ENCODE peak calls at places on chromosome 20, in nine cellular contexts. One of them, this sample, is unnamed.

GRCh38 chr20:10671221-10671849 is 2.5 kb downstream of the JAG1 start:
- DNase-seq in HFF-Myc: peak
- DNase-seq in Ammon's horn: peak
- DNase-seq in naive B cell: no peak
- DNase-seq in neuronal stem cell: no peak
- DNase-seq in skeletal muscle cell: peak
- DNase-seq in activated CD4-positive, alpha-beta T cell treated with anti-CD3 and anti-CD28 coated beads, Interleukin-2, amount 50 U/mL, for 1 hour: peak
- DNase-seq in progenitor cell of endocrine pancreas: peak
- DNase-seq in iPS-NIHi11: peak
- DNase-seq in this sample: no peak

GRCh38 chr20:49247792-49248191 is 28.6 kb downstream of the DDX27 start:
- DNase-seq in neuronal stem cell: no peak
- DNase-seq in HFF-Myc: no peak
- DNase-seq in skeletal muscle cell: no peak
- DNase-seq in iPS-NIHi11: no peak
- DNase-seq in naive B cell: no peak
- DNase-seq in progenitor cell of endocrine pancreas: no peak
- DNase-seq in activated CD4-positive, alpha-beta T cell treated with anti-CD3 and anti-CD28 coated beads, Interleukin-2, amount 50 U/mL, for 1 hour: no peak
- DNase-seq in Ammon's horn: no peak
- DNase-seq in this sample: no peak

GRCh38 chr20:40245829-40246228 is 443.2 kb downstream of the MAFB start:
- DNase-seq in activated CD4-positive, alpha-beta T cell treated with anti-CD3 and anti-CD28 coated beads, Interleukin-2, amount 50 U/mL, for 1 hour: no peak
- DNase-seq in skeletal muscle cell: no peak
- DNase-seq in naive B cell: no peak
- DNase-seq in progenitor cell of endocrine pancreas: no peak
- DNase-seq in HFF-Myc: no peak
- DNase-seq in neuronal stem cell: no peak
- DNase-seq in iPS-NIHi11: no peak
- DNase-seq in Ammon's horn: no peak
- DNase-seq in this sample: no peak

GRCh38 chr20:6993526-6993925 is 226.0 kb downstream of the BMP2 start:
- DNase-seq in iPS-NIHi11: no peak
- DNase-seq in progenitor cell of endocrine pancreas: no peak
- DNase-seq in skeletal muscle cell: no peak
- DNase-seq in neuronal stem cell: no peak
- DNase-seq in HFF-Myc: no peak
- DNase-seq in Ammon's horn: no peak
- DNase-seq in activated CD4-positive, alpha-beta T cell treated with anti-CD3 and anti-CD28 coated beads, Interleukin-2, amount 50 U/mL, for 1 hour: no peak
- DNase-seq in naive B cell: no peak
- DNase-seq in this sample: no peak

GRCh38 chr20:49891486-49891885 is 23.8 kb downstream of the SPATA2 start:
- DNase-seq in iPS-NIHi11: no peak
- DNase-seq in Ammon's horn: no peak
- DNase-seq in neuronal stem cell: no peak
- DNase-seq in naive B cell: no peak
- DNase-seq in progenitor cell of endocrine pancreas: no peak
- DNase-seq in HFF-Myc: no peak
- DNase-seq in skeletal muscle cell: no peak
- DNase-seq in activated CD4-positive, alpha-beta T cell treated with anti-CD3 and anti-CD28 coated beads, Interleukin-2, amount 50 U/mL, for 1 hour: no peak
- DNase-seq in this sample: no peak

GRCh38 chr20:10793741-10794140 is 119.9 kb upstream of the JAG1 start:
- DNase-seq in progenitor cell of endocrine pancreas: no peak
- DNase-seq in HFF-Myc: no peak
- DNase-seq in naive B cell: no peak
- DNase-seq in activated CD4-positive, alpha-beta T cell treated with anti-CD3 and anti-CD28 coated beads, Interleukin-2, amount 50 U/mL, for 1 hour: no peak
- DNase-seq in Ammon's horn: no peak
- DNase-seq in skeletal muscle cell: no peak
- DNase-seq in iPS-NIHi11: no peak
- DNase-seq in neuronal stem cell: no peak
- DNase-seq in this sample: no peak

GRCh38 chr20:35174458-35175216 is 2.8 kb downstream of the PROCR start:
- DNase-seq in Ammon's horn: no peak
- DNase-seq in skeletal muscle cell: no peak
- DNase-seq in neuronal stem cell: no peak
- DNase-seq in activated CD4-positive, alpha-beta T cell treated with anti-CD3 and anti-CD28 coated beads, Interleukin-2, amount 50 U/mL, for 1 hour: no peak
- DNase-seq in iPS-NIHi11: peak
- DNase-seq in naive B cell: no peak
- DNase-seq in HFF-Myc: no peak
- DNase-seq in progenitor cell of endocrine pancreas: no peak
- DNase-seq in this sample: no peak

GRCh38 chr20:22805219-22805618 is 220.8 kb upstream of the FOXA2 start:
- DNase-seq in neuronal stem cell: no peak
- DNase-seq in HFF-Myc: no peak
- DNase-seq in progenitor cell of endocrine pancreas: peak
- DNase-seq in activated CD4-positive, alpha-beta T cell treated with anti-CD3 and anti-CD28 coated beads, Interleukin-2, amount 50 U/mL, for 1 hour: no peak
- DNase-seq in skeletal muscle cell: no peak
- DNase-seq in naive B cell: no peak
- DNase-seq in Ammon's horn: no peak
- DNase-seq in iPS-NIHi11: peak
- DNase-seq in this sample: no peak

GRCh38 chr20:35845561-35845960 is 73.7 kb downstream of the PHF20 start:
- DNase-seq in neuronal stem cell: no peak
- DNase-seq in naive B cell: no peak
- DNase-seq in iPS-NIHi11: no peak
- DNase-seq in activated CD4-positive, alpha-beta T cell treated with anti-CD3 and anti-CD28 coated beads, Interleukin-2, amount 50 U/mL, for 1 hour: no peak
- DNase-seq in skeletal muscle cell: no peak
- DNase-seq in HFF-Myc: no peak
- DNase-seq in progenitor cell of endocrine pancreas: no peak
- DNase-seq in Ammon's horn: no peak
- DNase-seq in this sample: no peak

GRCh38 chr20:44494266-44494665 is 18.6 kb downstream of the TTPAL start:
- DNase-seq in Ammon's horn: no peak
- DNase-seq in skeletal muscle cell: no peak
- DNase-seq in naive B cell: no peak
- DNase-seq in neuronal stem cell: no peak
- DNase-seq in iPS-NIHi11: no peak
- DNase-seq in HFF-Myc: no peak
- DNase-seq in progenitor cell of endocrine pancreas: no peak
- DNase-seq in activated CD4-positive, alpha-beta T cell treated with anti-CD3 and anti-CD28 coated beads, Interleukin-2, amount 50 U/mL, for 1 hour: no peak
- DNase-seq in this sample: no peak

GRCh38 chr20:41375846-41376245 is 9.2 kb upstream of the EMILIN3 start:
- DNase-seq in Ammon's horn: no peak
- DNase-seq in HFF-Myc: no peak
- DNase-seq in progenitor cell of endocrine pancreas: no peak
- DNase-seq in neuronal stem cell: no peak
- DNase-seq in iPS-NIHi11: no peak
- DNase-seq in skeletal muscle cell: no peak
- DNase-seq in naive B cell: no peak
- DNase-seq in activated CD4-positive, alpha-beta T cell treated with anti-CD3 and anti-CD28 coated beads, Interleukin-2, amount 50 U/mL, for 1 hour: no peak
- DNase-seq in this sample: no peak